ENCODE peak calls at places on chromosome 7, in ten cellular contexts. One of them, this sample, is unnamed.

GRCh38 chr7:64886956-64887545 is 16.0 kb upstream of the ZNF273 start:
- DNase-seq in foreskin fibroblast: no peak
- DNase-seq in uterus: peak; percentile 1
- DNase-seq in RWPE2: no peak
- DNase-seq in CD8-positive, alpha-beta T cell: no peak
- DNase-seq in foreskin keratinocyte: no peak
- DNase-seq in B cell: no peak
- DNase-seq in body of pancreas: no peak
- DNase-seq in nephron progenitor cell: no peak
- DNase-seq in HFF-Myc: no peak
- DNase-seq in this sample: no peak

GRCh38 chr7:135970682-135971365 is 6.3 kb downstream of the MTPN start:
- DNase-seq in CD8-positive, alpha-beta T cell: no peak
- DNase-seq in B cell: peak; percentile 43
- DNase-seq in body of pancreas: no peak
- DNase-seq in nephron progenitor cell: no peak
- DNase-seq in RWPE2: no peak
- DNase-seq in uterus: no peak
- DNase-seq in foreskin keratinocyte: no peak
- DNase-seq in HFF-Myc: no peak
- DNase-seq in foreskin fibroblast: no peak
- DNase-seq in this sample: no peak

GRCh38 chr7:75957021-75957736 is 37.2 kb downstream of the TMEM120A start:
- DNase-seq in HFF-Myc: no peak
- DNase-seq in foreskin keratinocyte: no peak
- DNase-seq in nephron progenitor cell: peak; percentile 53
- DNase-seq in foreskin fibroblast: no peak
- DNase-seq in uterus: no peak
- DNase-seq in CD8-positive, alpha-beta T cell: no peak
- DNase-seq in RWPE2: no peak
- DNase-seq in body of pancreas: peak; percentile 76
- DNase-seq in B cell: no peak
- DNase-seq in this sample: no peak

GRCh38 chr7:106254525-106255128 is 30.2 kb downstream of the NAMPT start:
- DNase-seq in foreskin keratinocyte: no peak
- DNase-seq in RWPE2: no peak
- DNase-seq in uterus: no peak
- DNase-seq in CD8-positive, alpha-beta T cell: no peak
- DNase-seq in B cell: no peak
- DNase-seq in foreskin fibroblast: no peak
- DNase-seq in HFF-Myc: no peak
- DNase-seq in nephron progenitor cell: no peak
- DNase-seq in body of pancreas: no peak
- DNase-seq in this sample: no peak

GRCh38 chr7:15411019-15411418 is 150.8 kb downstream of the AGMO start:
- DNase-seq in body of pancreas: no peak
- DNase-seq in foreskin fibroblast: no peak
- DNase-seq in CD8-positive, alpha-beta T cell: no peak
- DNase-seq in foreskin keratinocyte: no peak
- DNase-seq in nephron progenitor cell: no peak
- DNase-seq in RWPE2: no peak
- DNase-seq in B cell: no peak
- DNase-seq in uterus: no peak
- DNase-seq in HFF-Myc: no peak
- DNase-seq in this sample: no peak

GRCh38 chr7:121545418-121545817 is 149.3 kb upstream of the FAM3C start:
- DNase-seq in B cell: no peak
- DNase-seq in nephron progenitor cell: no peak
- DNase-seq in uterus: no peak
- DNase-seq in CD8-positive, alpha-beta T cell: no peak
- DNase-seq in foreskin keratinocyte: peak; percentile 70
- DNase-seq in RWPE2: no peak
- DNase-seq in foreskin fibroblast: no peak
- DNase-seq in body of pancreas: no peak
- DNase-seq in HFF-Myc: no peak
- DNase-seq in this sample: no peak

GRCh38 chr7:38448842-38449241 is 175.4 kb upstream of the TARP start:
- DNase-seq in HFF-Myc: no peak
- DNase-seq in B cell: no peak
- DNase-seq in uterus: no peak
- DNase-seq in CD8-positive, alpha-beta T cell: no peak
- DNase-seq in nephron progenitor cell: no peak
- DNase-seq in RWPE2: no peak
- DNase-seq in body of pancreas: no peak
- DNase-seq in foreskin keratinocyte: no peak
- DNase-seq in foreskin fibroblast: no peak
- DNase-seq in this sample: no peak

GRCh38 chr7:36129048-36129534 is 24.0 kb upstream of the EEPD1 start:
- DNase-seq in foreskin keratinocyte: no peak
- DNase-seq in HFF-Myc: no peak
- DNase-seq in uterus: no peak
- DNase-seq in nephron progenitor cell: no peak
- DNase-seq in B cell: no peak
- DNase-seq in body of pancreas: peak; percentile 74
- DNase-seq in CD8-positive, alpha-beta T cell: no peak
- DNase-seq in RWPE2: no peak
- DNase-seq in foreskin fibroblast: peak; percentile 31
- DNase-seq in this sample: no peak

GRCh38 chr7:108114117-108114841 is 15.9 kb downstream of the LAMB4 start:
- DNase-seq in foreskin fibroblast: no peak
- DNase-seq in B cell: peak; percentile 16
- DNase-seq in RWPE2: no peak
- DNase-seq in CD8-positive, alpha-beta T cell: no peak
- DNase-seq in uterus: no peak
- DNase-seq in foreskin keratinocyte: no peak
- DNase-seq in body of pancreas: no peak
- DNase-seq in HFF-Myc: no peak
- DNase-seq in nephron progenitor cell: no peak
- DNase-seq in this sample: no peak

GRCh38 chr7:155769701-155770100 is 42.6 kb downstream of the SHH start:
- DNase-seq in foreskin fibroblast: peak; percentile 79
- DNase-seq in nephron progenitor cell: no peak
- DNase-seq in B cell: no peak
- DNase-seq in foreskin keratinocyte: no peak
- DNase-seq in uterus: peak; percentile 82
- DNase-seq in body of pancreas: no peak
- DNase-seq in HFF-Myc: no peak
- DNase-seq in RWPE2: no peak
- DNase-seq in CD8-positive, alpha-beta T cell: no peak
- DNase-seq in this sample: no peak

GRCh38 chr7:102204212-102204611 is 82.5 kb upstream of the SH2B2 start:
- DNase-seq in B cell: no peak
- DNase-seq in nephron progenitor cell: no peak
- DNase-seq in HFF-Myc: no peak
- DNase-seq in foreskin fibroblast: no peak
- DNase-seq in RWPE2: no peak
- DNase-seq in body of pancreas: no peak
- DNase-seq in uterus: no peak
- DNase-seq in CD8-positive, alpha-beta T cell: no peak
- DNase-seq in foreskin keratinocyte: no peak
- DNase-seq in this sample: no peak

GRCh38 chr7:35967366-35968139 is 166.7 kb downstream of the SEPTIN7 start:
- DNase-seq in uterus: no peak
- DNase-seq in foreskin fibroblast: no peak
- DNase-seq in foreskin keratinocyte: no peak
- DNase-seq in CD8-positive, alpha-beta T cell: no peak
- DNase-seq in HFF-Myc: no peak
- DNase-seq in body of pancreas: no peak
- DNase-seq in RWPE2: no peak
- DNase-seq in nephron progenitor cell: no peak
- DNase-seq in B cell: no peak
- DNase-seq in this sample: no peak

GRCh38 chr7:152624218-152624617 is 51.7 kb downstream of the XRCC2 start:
- DNase-seq in B cell: no peak
- DNase-seq in uterus: no peak
- DNase-seq in CD8-positive, alpha-beta T cell: no peak
- DNase-seq in foreskin fibroblast: no peak
- DNase-seq in HFF-Myc: no peak
- DNase-seq in foreskin keratinocyte: no peak
- DNase-seq in body of pancreas: no peak
- DNase-seq in RWPE2: no peak
- DNase-seq in nephron progenitor cell: no peak
- DNase-seq in this sample: no peak

DNA sequence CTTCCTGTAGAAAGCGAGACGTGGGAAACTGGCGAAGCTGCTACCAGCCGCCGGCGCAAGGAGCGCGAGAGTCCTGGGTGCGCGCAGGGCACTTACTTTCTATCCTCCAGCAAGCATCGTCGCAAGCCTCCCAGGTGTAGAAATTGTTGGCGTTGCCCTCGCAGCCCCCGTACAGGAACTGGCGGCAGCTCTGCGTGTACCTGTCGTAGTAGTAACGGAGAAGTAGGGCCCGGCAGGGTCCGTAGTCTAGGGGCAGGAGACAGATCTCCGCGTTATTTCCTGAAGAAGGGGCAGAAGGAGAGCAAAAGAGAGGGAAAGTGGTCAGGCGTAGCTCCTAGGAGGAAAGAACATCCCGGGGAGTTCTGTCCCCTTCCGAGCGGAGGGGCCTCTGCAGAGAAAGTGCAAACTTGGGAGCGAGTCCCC is 501 bp downstream of the TFPI2 start:
- DNase-seq in HFF-Myc: no peak
- DNase-seq in body of pancreas: peak; percentile 41
- DNase-seq in foreskin keratinocyte: peak; percentile 66
- DNase-seq in foreskin fibroblast: peak; percentile 78
- DNase-seq in RWPE2: peak; percentile 61
- DNase-seq in uterus: peak; percentile 28
- DNase-seq in nephron progenitor cell: peak; percentile 46
- DNase-seq in B cell: peak; percentile 14
- DNase-seq in CD8-positive, alpha-beta T cell: no peak
- DNase-seq in this sample: no peak
- TF ChIP-seq CTCF in HFF-Myc: no peak
- TF ChIP-seq CTCF in body of pancreas: no peak
- TF ChIP-seq CTCF in foreskin keratinocyte: peak; percentile 29
- TF ChIP-seq CTCF in foreskin fibroblast: no peak
- TF ChIP-seq CTCF in RWPE2: peak; percentile 0
- TF ChIP-seq CTCF in uterus: no peak
- TF ChIP-seq CTCF in nephron progenitor cell: no peak
- TF ChIP-seq CTCF in B cell: no peak
- TF ChIP-seq CTCF in CD8-positive, alpha-beta T cell: no peak
- TF ChIP-seq CTCF in this sample: no peak

DNA sequence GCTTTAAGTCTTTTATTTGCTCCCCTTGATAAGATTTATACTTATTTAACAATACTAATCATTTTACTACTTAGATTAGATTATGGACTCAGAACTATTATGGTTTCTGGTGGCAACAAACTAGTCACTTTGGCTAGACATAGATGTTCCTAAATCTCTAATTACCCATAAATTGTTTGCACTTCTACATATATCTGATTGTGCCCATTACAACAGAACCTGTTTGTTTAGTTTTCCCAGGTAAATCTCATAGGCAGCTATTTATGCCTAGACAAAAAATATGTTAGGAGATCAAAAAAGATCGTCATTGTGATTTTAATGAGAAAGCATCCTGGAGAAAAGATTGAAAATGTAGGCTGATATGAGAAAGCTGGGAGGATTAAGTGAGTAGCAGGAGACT is 14.4 kb downstream of the UBN2 start:
- DNase-seq in foreskin keratinocyte: no peak
- DNase-seq in foreskin fibroblast: no peak
- DNase-seq in B cell: no peak
- DNase-seq in HFF-Myc: no peak
- DNase-seq in RWPE2: no peak
- DNase-seq in uterus: no peak
- DNase-seq in CD8-positive, alpha-beta T cell: no peak
- DNase-seq in nephron progenitor cell: no peak
- DNase-seq in body of pancreas: no peak
- DNase-seq in this sample: no peak
- TF ChIP-seq CTCF in foreskin keratinocyte: no peak
- TF ChIP-seq CTCF in foreskin fibroblast: no peak
- TF ChIP-seq CTCF in B cell: no peak
- TF ChIP-seq CTCF in HFF-Myc: no peak
- TF ChIP-seq CTCF in RWPE2: no peak
- TF ChIP-seq CTCF in uterus: no peak
- TF ChIP-seq CTCF in CD8-positive, alpha-beta T cell: no peak
- TF ChIP-seq CTCF in nephron progenitor cell: no peak
- TF ChIP-seq CTCF in body of pancreas: no peak
- TF ChIP-seq CTCF in this sample: no peak

DNA sequence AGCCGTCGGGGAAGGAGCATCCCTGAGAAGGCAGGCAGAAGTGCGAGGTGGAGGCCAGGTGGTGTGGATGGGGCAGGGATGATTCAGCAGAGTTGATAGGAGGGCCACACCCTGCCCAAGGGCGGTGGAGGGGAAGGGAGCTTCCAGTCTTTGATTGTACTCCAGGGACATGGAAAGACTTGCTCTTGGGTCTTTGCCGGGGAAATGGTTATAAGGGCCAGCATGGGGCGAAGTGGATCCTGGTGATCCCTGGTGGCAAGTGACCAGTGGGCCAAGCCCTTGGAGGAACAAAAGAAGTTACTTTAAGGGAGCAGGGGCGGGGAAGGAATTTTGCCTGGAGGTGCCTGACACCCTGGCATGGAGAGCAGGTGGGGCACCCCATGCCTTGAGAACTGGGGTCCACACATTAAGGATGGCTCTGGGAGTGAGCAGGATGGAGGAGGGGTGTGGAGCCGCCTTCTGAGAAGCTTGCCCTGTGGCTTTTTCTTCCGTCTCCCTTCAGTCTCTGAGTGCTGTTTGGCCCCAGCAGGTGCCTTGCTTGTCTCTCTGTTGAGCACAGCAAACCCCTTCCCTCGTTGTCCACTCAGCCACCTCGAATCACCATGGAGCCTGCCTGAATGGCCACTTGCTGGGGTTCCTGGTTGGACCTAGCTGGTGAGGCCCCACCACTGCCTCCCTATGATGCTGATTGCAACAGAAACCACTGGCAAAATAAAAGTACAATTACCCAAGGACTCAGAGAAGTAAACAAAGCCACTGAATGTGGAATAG is 83.9 kb downstream of the RAMP3 start:
- DNase-seq in RWPE2: no peak
- DNase-seq in foreskin fibroblast: no peak
- DNase-seq in body of pancreas: no peak
- DNase-seq in nephron progenitor cell: no peak
- DNase-seq in B cell: no peak
- DNase-seq in foreskin keratinocyte: peak; percentile 46
- DNase-seq in uterus: no peak
- DNase-seq in CD8-positive, alpha-beta T cell: no peak
- DNase-seq in HFF-Myc: no peak
- DNase-seq in this sample: no peak
- TF ChIP-seq CTCF in RWPE2: no peak
- TF ChIP-seq CTCF in foreskin fibroblast: no peak
- TF ChIP-seq CTCF in body of pancreas: no peak
- TF ChIP-seq CTCF in nephron progenitor cell: no peak
- TF ChIP-seq CTCF in B cell: no peak
- TF ChIP-seq CTCF in foreskin keratinocyte: no peak
- TF ChIP-seq CTCF in uterus: no peak
- TF ChIP-seq CTCF in CD8-positive, alpha-beta T cell: no peak
- TF ChIP-seq CTCF in HFF-Myc: no peak
- TF ChIP-seq CTCF in this sample: no peak

DNA sequence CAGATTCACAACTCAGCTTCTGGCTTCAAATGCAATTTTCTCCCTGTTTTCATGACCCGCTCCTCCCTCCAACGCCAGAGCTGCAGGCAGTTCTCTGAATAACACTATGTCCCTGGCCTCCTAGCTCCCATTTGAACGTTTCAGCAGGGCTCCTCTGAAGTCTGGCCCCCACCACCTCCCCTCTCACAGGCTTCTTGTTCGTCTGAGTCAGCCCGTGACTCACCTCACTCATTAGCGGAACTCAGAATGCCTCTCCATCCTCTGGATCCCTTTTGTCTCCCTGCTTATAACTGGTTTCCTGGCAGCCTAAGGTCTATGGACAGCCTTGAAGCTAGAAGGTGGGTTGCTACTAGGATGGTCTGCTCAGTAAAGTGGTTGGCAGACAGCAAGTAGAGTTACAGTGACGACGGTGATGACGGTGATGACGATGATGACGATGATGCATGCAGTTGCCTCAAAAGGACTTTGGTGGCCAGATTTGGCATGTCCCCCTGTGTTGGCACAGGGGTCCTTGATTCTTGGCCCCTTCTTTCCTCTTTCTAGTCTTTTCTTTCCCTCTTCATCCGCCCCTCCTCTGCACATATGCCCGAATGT is 83.3 kb upstream of the MKLN1 start:
- DNase-seq in RWPE2: peak; percentile 80
- DNase-seq in nephron progenitor cell: no peak
- DNase-seq in foreskin keratinocyte: peak; percentile 74
- DNase-seq in body of pancreas: no peak
- DNase-seq in foreskin fibroblast: peak; percentile 97
- DNase-seq in CD8-positive, alpha-beta T cell: peak; percentile 18
- DNase-seq in uterus: peak; percentile 90
- DNase-seq in HFF-Myc: peak; percentile 76
- DNase-seq in B cell: no peak
- DNase-seq in this sample: no peak
- TF ChIP-seq CTCF in RWPE2: no peak
- TF ChIP-seq CTCF in nephron progenitor cell: no peak
- TF ChIP-seq CTCF in foreskin keratinocyte: no peak
- TF ChIP-seq CTCF in body of pancreas: no peak
- TF ChIP-seq CTCF in foreskin fibroblast: no peak
- TF ChIP-seq CTCF in CD8-positive, alpha-beta T cell: no peak
- TF ChIP-seq CTCF in uterus: no peak
- TF ChIP-seq CTCF in HFF-Myc: no peak
- TF ChIP-seq CTCF in B cell: no peak
- TF ChIP-seq CTCF in this sample: no peak